ENCODE peak calls at places on chromosomes 7 and 10, in five cellular contexts. One of them, this sample, is unnamed.

GRCh38 chr10:77406764-77407430 is 230.7 kb downstream of the KCNMA1 start:
- DNase-seq in activated T-cell treated with anti-CD3 and anti-CD28 coated beads for 1 hour: no peak
- DNase-seq in ureter: no peak
- DNase-seq in T-cell: no peak
- DNase-seq in AG09319: no peak
- DNase-seq in this sample: no peak

GRCh38 chr10:128734161-128734560 is 607.9 kb upstream of the MKI67 start:
- DNase-seq in activated T-cell treated with anti-CD3 and anti-CD28 coated beads for 1 hour: no peak
- DNase-seq in ureter: no peak
- DNase-seq in T-cell: no peak
- DNase-seq in AG09319: no peak
- DNase-seq in this sample: no peak

GRCh38 chr7:26291699-26292538 is at the start of gene SNX10:
- DNase-seq in activated T-cell treated with anti-CD3 and anti-CD28 coated beads for 1 hour: peak; percentile 48
- DNase-seq in ureter: peak; percentile 55
- DNase-seq in T-cell: peak; percentile 55
- DNase-seq in AG09319: no peak
- DNase-seq in this sample: no peak

GRCh38 chr10:32298066-32298812 is 48.7 kb downstream of the EPC1 start:
- DNase-seq in activated T-cell treated with anti-CD3 and anti-CD28 coated beads for 1 hour: no peak
- DNase-seq in ureter: no peak
- DNase-seq in T-cell: no peak
- DNase-seq in AG09319: peak; percentile 23
- DNase-seq in this sample: peak; percentile 54

GRCh38 chr10:60138026-60138425 is 231.7 kb upstream of the CCDC6 start:
- DNase-seq in activated T-cell treated with anti-CD3 and anti-CD28 coated beads for 1 hour: no peak
- DNase-seq in ureter: no peak
- DNase-seq in T-cell: no peak
- DNase-seq in AG09319: no peak
- DNase-seq in this sample: no peak

GRCh38 chr10:102678842-102679289 is 34.6 kb downstream of the TRIM8 start:
- DNase-seq in activated T-cell treated with anti-CD3 and anti-CD28 coated beads for 1 hour: no peak
- DNase-seq in ureter: peak; percentile 77
- DNase-seq in T-cell: no peak
- DNase-seq in AG09319: no peak
- DNase-seq in this sample: peak; percentile 39

GRCh38 chr7:70000747-70001348 is 402.6 kb downstream of the AUTS2 start:
- DNase-seq in activated T-cell treated with anti-CD3 and anti-CD28 coated beads for 1 hour: no peak
- DNase-seq in ureter: no peak
- DNase-seq in T-cell: no peak
- DNase-seq in AG09319: no peak
- DNase-seq in this sample: no peak

GRCh38 chr7:145928937-145929336 is 187.7 kb upstream of the CNTNAP2 start:
- DNase-seq in activated T-cell treated with anti-CD3 and anti-CD28 coated beads for 1 hour: no peak
- DNase-seq in ureter: no peak
- DNase-seq in T-cell: no peak
- DNase-seq in AG09319: no peak
- DNase-seq in this sample: no peak

GRCh38 chr7:4957847-4958476 is 1.0 kb downstream of the MMD2 start:
- DNase-seq in activated T-cell treated with anti-CD3 and anti-CD28 coated beads for 1 hour: no peak
- DNase-seq in ureter: no peak
- DNase-seq in T-cell: no peak
- DNase-seq in AG09319: no peak
- DNase-seq in this sample: no peak

GRCh38 chr7:32042900-32043299 is 27.3 kb downstream of the PDE1C start:
- DNase-seq in activated T-cell treated with anti-CD3 and anti-CD28 coated beads for 1 hour: no peak
- DNase-seq in ureter: no peak
- DNase-seq in T-cell: no peak
- DNase-seq in AG09319: no peak
- DNase-seq in this sample: no peak

GRCh38 chr7:30285531-30286284 is 1.3 kb downstream of the ZNRF2 start:
- DNase-seq in activated T-cell treated with anti-CD3 and anti-CD28 coated beads for 1 hour: peak; percentile 15
- DNase-seq in ureter: no peak
- DNase-seq in T-cell: peak; percentile 40
- DNase-seq in AG09319: no peak
- DNase-seq in this sample: peak; percentile 57

GRCh38 chr7:117993377-117994003 is 120.2 kb upstream of the CTTNBP2 start:
- DNase-seq in activated T-cell treated with anti-CD3 and anti-CD28 coated beads for 1 hour: no peak
- DNase-seq in ureter: no peak
- DNase-seq in T-cell: no peak
- DNase-seq in AG09319: no peak
- DNase-seq in this sample: no peak

GRCh38 chr10:3820255-3820654 is 35.2 kb upstream of the KLF6 start:
- DNase-seq in activated T-cell treated with anti-CD3 and anti-CD28 coated beads for 1 hour: no peak
- DNase-seq in ureter: no peak
- DNase-seq in T-cell: no peak
- DNase-seq in AG09319: no peak
- DNase-seq in this sample: peak; percentile 64

GRCh38 chr7:2928613-2929311 is 84.7 kb upstream of the GNA12 start:
- DNase-seq in activated T-cell treated with anti-CD3 and anti-CD28 coated beads for 1 hour: no peak
- DNase-seq in ureter: no peak
- DNase-seq in T-cell: no peak
- DNase-seq in AG09319: no peak
- DNase-seq in this sample: no peak

GRCh38 chr7:75611557-75612178 is 119.5 kb downstream of the SPDYE5 start:
- DNase-seq in activated T-cell treated with anti-CD3 and anti-CD28 coated beads for 1 hour: no peak
- DNase-seq in ureter: peak; percentile 52
- DNase-seq in T-cell: no peak
- DNase-seq in AG09319: no peak
- DNase-seq in this sample: no peak

GRCh38 chr10:132065491-132066105 is at the start of gene JAKMIP3:
- DNase-seq in activated T-cell treated with anti-CD3 and anti-CD28 coated beads for 1 hour: no peak
- DNase-seq in ureter: peak; percentile 59
- DNase-seq in T-cell: no peak
- DNase-seq in AG09319: peak; percentile 77
- DNase-seq in this sample: peak; percentile 92

GRCh38 chr10:73168486-73168844 is 546 bp downstream of the FAM149B1 start:
- DNase-seq in activated T-cell treated with anti-CD3 and anti-CD28 coated beads for 1 hour: no peak
- DNase-seq in ureter: no peak
- DNase-seq in T-cell: no peak
- DNase-seq in AG09319: no peak
- DNase-seq in this sample: no peak

GRCh38 chr7:117588352-117588794 is 108.5 kb downstream of the CFTR start:
- DNase-seq in activated T-cell treated with anti-CD3 and anti-CD28 coated beads for 1 hour: no peak
- DNase-seq in ureter: no peak
- DNase-seq in T-cell: no peak
- DNase-seq in AG09319: no peak
- DNase-seq in this sample: no peak

GRCh38 chr10:99461230-99461629 is 30.8 kb upstream of the GOT1 start:
- DNase-seq in activated T-cell treated with anti-CD3 and anti-CD28 coated beads for 1 hour: no peak
- DNase-seq in ureter: no peak
- DNase-seq in T-cell: no peak
- DNase-seq in AG09319: no peak
- DNase-seq in this sample: peak; percentile 15

GRCh38 chr10:75115137-75115536 is 3.7 kb downstream of the SAMD8 start:
- DNase-seq in activated T-cell treated with anti-CD3 and anti-CD28 coated beads for 1 hour: no peak
- DNase-seq in ureter: no peak
- DNase-seq in T-cell: no peak
- DNase-seq in AG09319: no peak
- DNase-seq in this sample: peak; percentile 53

GRCh38 chr7:11428877-11429617 is 403.0 kb downstream of the THSD7A start:
- DNase-seq in activated T-cell treated with anti-CD3 and anti-CD28 coated beads for 1 hour: no peak
- DNase-seq in ureter: no peak
- DNase-seq in T-cell: no peak
- DNase-seq in AG09319: no peak
- DNase-seq in this sample: no peak

GRCh38 chr7:158825628-158826289 is 3.5 kb downstream of the ESYT2 start:
- DNase-seq in activated T-cell treated with anti-CD3 and anti-CD28 coated beads for 1 hour: no peak
- DNase-seq in ureter: no peak
- DNase-seq in T-cell: no peak
- DNase-seq in AG09319: no peak
- DNase-seq in this sample: no peak

GRCh38 chr10:79250259-79250658 is 97.0 kb upstream of the PPIF start:
- DNase-seq in activated T-cell treated with anti-CD3 and anti-CD28 coated beads for 1 hour: no peak
- DNase-seq in ureter: no peak
- DNase-seq in T-cell: no peak
- DNase-seq in AG09319: no peak
- DNase-seq in this sample: no peak